ENCODE peak calls at places on chromosomes 2 and 18, in ten cellular contexts. R is GM12878, C is IMR-90, J is NT2/D1, Y is psoas muscle, X is breast epithelium, E is Karpas-422, M is HFF-Myc, K is heart left ventricle, N is AG10803. U is an unnamed sample.

GRCh38 chr18:37287601-37288000 is 278.0 kb downstream of the CELF4 start:
- DNase-seq in N (no peak), J (no peak), R (no peak), M (no peak), E (no peak), X (no peak), K (no peak), C (no peak), Y (no peak), U (no peak)

GRCh38 chr2:160352492-160352891 is 141.1 kb downstream of the RBMS1 start:
- DNase-seq in Y (no peak), K (no peak), N (no peak), R (no peak), E (no peak), C (peak; percentile 71), J (no peak), X (no peak), M (no peak), U (no peak)

GRCh38 chr18:25016666-25017065 is 335.3 kb downstream of the ZNF521 start:
- DNase-seq in M (no peak), N (no peak), R (no peak), X (no peak), C (no peak), K (no peak), E (no peak), Y (no peak), J (no peak), U (no peak)

GRCh38 chr2:54986266-54986665 is 64.0 kb downstream of the RTN4 start:
- DNase-seq in E (no peak), K (no peak), N (no peak), Y (no peak), R (no peak), C (peak; percentile 57), J (no peak), M (no peak), X (no peak), U (no peak)

GRCh38 chr2:158239271-158239670 is 137.6 kb downstream of the UPP2 start:
- DNase-seq in Y (no peak), J (no peak), M (no peak), N (no peak), C (no peak), R (no peak), K (no peak), X (no peak), E (no peak), U (no peak)

GRCh38 chr2:143163499-143163898 is 34.3 kb downstream of the ARHGAP15 start:
- DNase-seq in K (no peak), C (no peak), J (no peak), X (no peak), Y (no peak), M (no peak), E (no peak), R (no peak), N (no peak), U (no peak)

GRCh38 chr2:40160730-40161129 is 291.2 kb downstream of the SLC8A1 start:
- DNase-seq in N (peak; percentile 59), Y (no peak), E (no peak), M (no peak), X (no peak), J (no peak), C (peak; percentile 45), R (no peak), K (no peak), U (no peak)

GRCh38 chr2:2933421-2933820 is 444.2 kb downstream of the EIPR1 start:
- DNase-seq in Y (no peak), E (peak; percentile 90), X (no peak), K (no peak), N (no peak), M (no peak), J (no peak), C (no peak), R (no peak), U (no peak)

GRCh38 chr2:122389694-122390093 is 634.2 kb downstream of the TSN start:
- DNase-seq in K (no peak), C (no peak), Y (no peak), M (no peak), N (no peak), R (no peak), E (no peak), X (no peak), J (no peak), U (no peak)

DNA sequence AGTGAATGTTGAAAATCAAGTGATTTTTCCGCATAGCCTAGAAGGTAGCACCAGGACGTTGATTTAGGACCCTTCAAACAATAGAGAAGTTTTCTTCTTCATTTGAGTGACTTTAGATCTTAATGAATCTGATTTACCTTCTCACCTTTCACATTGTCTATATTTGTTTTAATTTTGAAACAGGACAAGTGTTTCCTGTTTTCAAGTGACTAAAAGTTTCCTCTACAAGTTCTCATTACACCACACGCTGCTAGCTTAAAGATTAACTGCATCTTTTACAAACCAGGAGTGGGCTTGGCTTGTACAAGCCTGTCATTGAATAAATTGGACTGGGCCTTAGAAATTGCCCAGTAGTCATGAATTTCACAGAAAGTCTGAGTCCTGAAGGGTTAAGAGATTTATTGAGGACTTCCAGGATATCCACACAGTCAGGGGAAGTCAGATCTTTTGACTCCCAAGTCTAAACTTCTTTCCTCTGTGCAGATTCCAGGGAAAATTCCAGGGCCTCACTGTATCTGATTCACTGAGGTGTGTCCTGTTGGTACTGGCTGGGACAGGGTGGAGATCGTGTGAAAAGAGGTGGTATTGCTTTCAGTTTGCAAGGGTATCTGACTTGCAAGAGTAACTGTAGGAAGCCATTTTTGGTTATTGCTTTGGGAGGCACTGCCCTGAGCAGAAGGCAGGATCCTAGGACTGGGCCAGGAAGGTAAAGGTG is 3.4 kb downstream of the SGPP2 start:
- DNase-seq in C (no peak), K (no peak), X (no peak), M (no peak), Y (no peak), E (no peak), N (no peak), R (no peak), J (no peak), U (no peak)
- H3K4me3 ChIP-seq in C (no peak overlapping the region), K (no peak overlapping the region), X (no peak overlapping the region), M (no peak overlapping the region), Y (no peak overlapping the region), E (no peak overlapping the region), N (no peak overlapping the region), R (peak overlapping the region; percentile 73), J (no peak overlapping the region), U (no peak overlapping the region)

DNA sequence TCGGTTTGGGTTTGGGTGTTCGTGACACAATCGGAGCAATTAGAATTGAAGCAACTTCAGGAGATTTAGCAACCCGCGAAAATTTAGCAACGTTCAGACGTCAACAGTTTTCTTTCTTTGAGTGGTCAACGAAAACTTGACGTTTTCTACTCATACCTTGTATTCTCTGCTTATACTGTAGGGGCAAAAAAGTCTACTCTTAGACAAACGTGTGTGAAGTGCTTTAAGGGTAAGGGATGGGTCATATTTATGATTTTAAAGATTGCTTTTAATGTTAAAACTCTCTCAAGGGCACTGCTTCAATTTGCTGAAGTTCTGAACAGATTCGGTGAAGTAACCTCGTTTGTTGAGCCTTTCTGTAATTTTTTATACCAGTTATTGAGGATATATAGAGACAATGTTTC is 9.5 kb downstream of the OTX1 start:
- DNase-seq in E (no peak), M (no peak), N (no peak), C (no peak), R (no peak), Y (no peak), K (no peak), J (no peak), X (no peak), U (no peak)
- H3K4me3 ChIP-seq in E (no peak overlapping the region), M (no peak overlapping the region), N (no peak overlapping the region), C (no peak overlapping the region), R (peak overlapping the region; percentile 31), Y (peak overlapping the region; percentile 54), K (no peak overlapping the region), J (no peak overlapping the region), X (peak overlapping the region; percentile 54), U (no peak overlapping the region)

GRCh38 chr2:76197842-76198448 is 487.2 kb upstream of the GCFC2 start:
- DNase-seq in N (peak; percentile 66), M (peak; percentile 24), C (peak; percentile 65), K (peak; percentile 32), Y (no peak), J (peak; percentile 74), R (peak; percentile 20), X (peak; percentile 54), E (peak; percentile 93), U (peak; percentile 81)

GRCh38 chr2:76194376-76194775 is 483.7 kb upstream of the GCFC2 start:
- DNase-seq in C (no peak), M (no peak), N (no peak), R (no peak), J (no peak), Y (no peak), E (no peak), X (no peak), K (no peak), U (no peak)

GRCh38 chr2:76202866-76203265 is 492.2 kb upstream of the GCFC2 start:
- DNase-seq in E (no peak), J (no peak), X (no peak), K (no peak), R (no peak), M (no peak), C (no peak), Y (no peak), N (no peak), U (no peak)

GRCh38 chr2:76193098-76193497 is 482.4 kb upstream of the GCFC2 start:
- DNase-seq in J (no peak), R (no peak), Y (no peak), N (no peak), M (no peak), X (no peak), E (no peak), K (no peak), C (no peak), U (no peak)

DNA sequence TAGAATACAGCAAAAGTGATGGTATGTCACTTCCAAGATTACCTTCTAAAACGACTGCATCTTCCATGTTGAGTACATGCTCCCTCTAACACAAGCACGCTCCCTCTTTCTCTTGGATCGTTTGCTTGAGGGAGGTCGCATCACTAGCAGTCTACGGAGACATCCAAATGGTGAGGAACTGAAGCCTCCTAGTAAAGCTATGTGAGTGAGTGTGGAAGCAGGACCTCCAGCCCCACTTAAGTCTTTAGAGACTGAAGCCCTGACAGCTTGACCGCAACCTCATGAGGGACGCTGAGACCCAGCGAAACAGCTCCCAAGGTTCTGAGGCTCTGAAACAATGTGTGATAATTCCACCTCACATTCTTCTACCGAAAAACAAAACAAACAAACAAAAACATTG is 486.7 kb upstream of the GCFC2 start:
- DNase-seq in R (no peak), J (no peak), N (no peak), X (no peak), Y (no peak), C (no peak), M (no peak), E (no peak), K (no peak), U (no peak)
- H3K4me3 ChIP-seq in R (no peak overlapping the region), J (no peak overlapping the region), N (no peak overlapping the region), X (no peak overlapping the region), Y (no peak overlapping the region), C (no peak overlapping the region), M (no peak overlapping the region), E (no peak overlapping the region), K (no peak overlapping the region), U (no peak overlapping the region)

DNA sequence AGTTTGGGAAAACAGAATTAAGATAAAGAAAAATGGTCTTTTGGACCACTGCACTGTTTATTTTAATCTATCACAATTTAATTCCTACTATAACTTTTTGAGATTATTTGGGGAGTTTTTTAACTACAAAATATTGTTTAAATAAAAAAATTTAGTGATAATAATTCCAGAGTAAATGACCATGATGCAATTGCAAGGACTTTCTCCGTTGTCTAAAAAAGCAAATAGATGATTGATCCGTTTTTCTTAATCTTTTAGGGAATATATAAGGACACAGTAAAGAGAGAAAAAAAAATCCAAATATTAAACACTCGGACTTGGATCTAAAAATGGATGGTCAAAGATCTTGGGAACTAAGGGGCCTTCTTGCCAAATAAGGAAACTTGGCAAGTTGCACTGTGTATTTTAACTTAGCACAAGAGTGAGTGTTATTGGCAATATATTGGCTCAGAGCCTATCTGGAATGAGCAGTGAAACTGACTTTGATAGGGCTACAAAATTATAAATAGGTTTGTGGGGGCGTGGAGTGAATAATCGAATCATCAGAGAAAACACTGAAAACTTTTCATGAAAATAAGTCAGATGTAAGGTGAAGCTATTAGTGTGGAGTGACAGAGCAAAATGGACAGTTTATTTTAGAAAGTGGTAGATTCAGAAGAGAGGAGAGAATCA is 2.0 kb downstream of the MAP3K20 start:
- DNase-seq in J (no peak), E (no peak), Y (no peak), N (peak; percentile 56), M (no peak), C (peak; percentile 68), K (no peak), X (no peak), R (no peak), U (no peak)
- H3K4me3 ChIP-seq in J (no peak overlapping the region), E (no peak overlapping the region), Y (peak overlapping the region; percentile 89), N (peak overlapping the region; percentile 76), M (peak overlapping the region; percentile 65), C (peak overlapping the region; percentile 95), K (peak overlapping the region; percentile 81), X (peak overlapping the region; percentile 83), R (peak overlapping the region; percentile 79), U (peak overlapping the region; percentile 95)